ENCODE peak calls at places on chromosome 15, in ten cellular contexts. One of them, this sample, is unnamed.
A peak's percentile ranks its signal among the peaks of the same experiment; 100 is the strongest.

GRCh38 chr15:60589253-60589652 is 110.3 kb upstream of the ICE2 start:
- DNase-seq in GM06990: no peak
- DNase-seq in brain pericyte: no peak
- DNase-seq in dorsolateral prefrontal cortex: no peak
- DNase-seq in fibroblast of the aortic adventitia: no peak
- DNase-seq in stimulated activated naive B cell treated with anti-CD40 and anti-IgM and Interleukin-4, amounts not matched to agents 10 μg/mL and 1 μg/mL and 100 μg/mL, for 72 hours: no peak
- DNase-seq in DMS153: no peak
- DNase-seq in stomach: no peak
- DNase-seq in DMS 273 treated with DMSO at 0.1 percent for 48 hours: no peak
- DNase-seq in HAP-1: peak; percentile 53
- DNase-seq in this sample: no peak

GRCh38 chr15:68056097-68056865 is 2.2 kb downstream of the PIAS1 start:
- DNase-seq in GM06990: no peak
- DNase-seq in brain pericyte: no peak
- DNase-seq in dorsolateral prefrontal cortex: no peak
- DNase-seq in fibroblast of the aortic adventitia: peak; percentile 26
- DNase-seq in stimulated activated naive B cell treated with anti-CD40 and anti-IgM and Interleukin-4, amounts not matched to agents 10 μg/mL and 1 μg/mL and 100 μg/mL, for 72 hours: no peak
- DNase-seq in DMS153: no peak
- DNase-seq in stomach: no peak
- DNase-seq in DMS 273 treated with DMSO at 0.1 percent for 48 hours: no peak
- DNase-seq in HAP-1: no peak
- DNase-seq in this sample: no peak

GRCh38 chr15:37907136-37907535 is 27.3 kb upstream of the TMCO5A start:
- DNase-seq in GM06990: no peak
- DNase-seq in brain pericyte: no peak
- DNase-seq in dorsolateral prefrontal cortex: no peak
- DNase-seq in fibroblast of the aortic adventitia: no peak
- DNase-seq in stimulated activated naive B cell treated with anti-CD40 and anti-IgM and Interleukin-4, amounts not matched to agents 10 μg/mL and 1 μg/mL and 100 μg/mL, for 72 hours: no peak
- DNase-seq in DMS153: peak; percentile 22
- DNase-seq in stomach: no peak
- DNase-seq in DMS 273 treated with DMSO at 0.1 percent for 48 hours: no peak
- DNase-seq in HAP-1: no peak
- DNase-seq in this sample: no peak

GRCh38 chr15:53401503-53401902 is 358.0 kb downstream of the WDR72 start:
- DNase-seq in GM06990: no peak
- DNase-seq in brain pericyte: no peak
- DNase-seq in dorsolateral prefrontal cortex: no peak
- DNase-seq in fibroblast of the aortic adventitia: no peak
- DNase-seq in stimulated activated naive B cell treated with anti-CD40 and anti-IgM and Interleukin-4, amounts not matched to agents 10 μg/mL and 1 μg/mL and 100 μg/mL, for 72 hours: no peak
- DNase-seq in DMS153: no peak
- DNase-seq in stomach: no peak
- DNase-seq in DMS 273 treated with DMSO at 0.1 percent for 48 hours: no peak
- DNase-seq in HAP-1: no peak
- DNase-seq in this sample: no peak

GRCh38 chr15:41417418-41417811 is 520 bp downstream of the RTF1 start:
- DNase-seq in GM06990: no peak
- DNase-seq in brain pericyte: no peak
- DNase-seq in dorsolateral prefrontal cortex: no peak
- DNase-seq in fibroblast of the aortic adventitia: peak; percentile 29
- DNase-seq in stimulated activated naive B cell treated with anti-CD40 and anti-IgM and Interleukin-4, amounts not matched to agents 10 μg/mL and 1 μg/mL and 100 μg/mL, for 72 hours: no peak
- DNase-seq in DMS153: no peak
- DNase-seq in stomach: no peak
- DNase-seq in DMS 273 treated with DMSO at 0.1 percent for 48 hours: no peak
- DNase-seq in HAP-1: peak; percentile 48
- DNase-seq in this sample: peak; percentile 33

GRCh38 chr15:51067510-51067909 is 27.2 kb downstream of the TNFAIP8L3 start:
- DNase-seq in GM06990: no peak
- DNase-seq in brain pericyte: no peak
- DNase-seq in dorsolateral prefrontal cortex: no peak
- DNase-seq in fibroblast of the aortic adventitia: no peak
- DNase-seq in stimulated activated naive B cell treated with anti-CD40 and anti-IgM and Interleukin-4, amounts not matched to agents 10 μg/mL and 1 μg/mL and 100 μg/mL, for 72 hours: no peak
- DNase-seq in DMS153: no peak
- DNase-seq in stomach: no peak
- DNase-seq in DMS 273 treated with DMSO at 0.1 percent for 48 hours: no peak
- DNase-seq in HAP-1: no peak
- DNase-seq in this sample: no peak

GRCh38 chr15:23866832-23867231 is 179.7 kb upstream of the NDN start:
- DNase-seq in GM06990: no peak
- DNase-seq in brain pericyte: no peak
- DNase-seq in dorsolateral prefrontal cortex: no peak
- DNase-seq in fibroblast of the aortic adventitia: no peak
- DNase-seq in stimulated activated naive B cell treated with anti-CD40 and anti-IgM and Interleukin-4, amounts not matched to agents 10 μg/mL and 1 μg/mL and 100 μg/mL, for 72 hours: no peak
- DNase-seq in DMS153: no peak
- DNase-seq in stomach: no peak
- DNase-seq in DMS 273 treated with DMSO at 0.1 percent for 48 hours: no peak
- DNase-seq in HAP-1: no peak
- DNase-seq in this sample: no peak

GRCh38 chr15:74815121-74815933 is 2.7 kb downstream of the LMAN1L start:
- DNase-seq in GM06990: no peak
- DNase-seq in brain pericyte: no peak
- DNase-seq in dorsolateral prefrontal cortex: no peak
- DNase-seq in fibroblast of the aortic adventitia: no peak
- DNase-seq in stimulated activated naive B cell treated with anti-CD40 and anti-IgM and Interleukin-4, amounts not matched to agents 10 μg/mL and 1 μg/mL and 100 μg/mL, for 72 hours: no peak
- DNase-seq in DMS153: no peak
- DNase-seq in stomach: peak; percentile 88
- DNase-seq in DMS 273 treated with DMSO at 0.1 percent for 48 hours: peak; percentile 10
- DNase-seq in HAP-1: no peak
- DNase-seq in this sample: peak; percentile 87

GRCh38 chr15:75669191-75669878 is 21.6 kb downstream of the SNX33 start:
- DNase-seq in GM06990: no peak
- DNase-seq in brain pericyte: no peak
- DNase-seq in dorsolateral prefrontal cortex: no peak
- DNase-seq in fibroblast of the aortic adventitia: no peak
- DNase-seq in stimulated activated naive B cell treated with anti-CD40 and anti-IgM and Interleukin-4, amounts not matched to agents 10 μg/mL and 1 μg/mL and 100 μg/mL, for 72 hours: no peak
- DNase-seq in DMS153: no peak
- DNase-seq in stomach: peak; percentile 45
- DNase-seq in DMS 273 treated with DMSO at 0.1 percent for 48 hours: no peak
- DNase-seq in HAP-1: no peak
- DNase-seq in this sample: no peak

GRCh38 chr15:75695206-75695605 is 17.4 kb downstream of the CSPG4 start:
- DNase-seq in GM06990: peak; percentile 57
- DNase-seq in brain pericyte: no peak
- DNase-seq in dorsolateral prefrontal cortex: no peak
- DNase-seq in fibroblast of the aortic adventitia: no peak
- DNase-seq in stimulated activated naive B cell treated with anti-CD40 and anti-IgM and Interleukin-4, amounts not matched to agents 10 μg/mL and 1 μg/mL and 100 μg/mL, for 72 hours: no peak
- DNase-seq in DMS153: no peak
- DNase-seq in stomach: no peak
- DNase-seq in DMS 273 treated with DMSO at 0.1 percent for 48 hours: no peak
- DNase-seq in HAP-1: no peak
- DNase-seq in this sample: no peak

GRCh38 chr15:74664028-74664616 is 31.7 kb downstream of the EDC3 start:
- DNase-seq in GM06990: no peak
- DNase-seq in brain pericyte: no peak
- DNase-seq in dorsolateral prefrontal cortex: no peak
- DNase-seq in fibroblast of the aortic adventitia: peak; percentile 77
- DNase-seq in stimulated activated naive B cell treated with anti-CD40 and anti-IgM and Interleukin-4, amounts not matched to agents 10 μg/mL and 1 μg/mL and 100 μg/mL, for 72 hours: no peak
- DNase-seq in DMS153: no peak
- DNase-seq in stomach: peak; percentile 80
- DNase-seq in DMS 273 treated with DMSO at 0.1 percent for 48 hours: no peak
- DNase-seq in HAP-1: no peak
- DNase-seq in this sample: peak; percentile 82

GRCh38 chr15:66670698-66671580 is 31.1 kb upstream of the SMAD6 start:
- DNase-seq in GM06990: no peak
- DNase-seq in brain pericyte: no peak
- DNase-seq in dorsolateral prefrontal cortex: no peak
- DNase-seq in fibroblast of the aortic adventitia: no peak
- DNase-seq in stimulated activated naive B cell treated with anti-CD40 and anti-IgM and Interleukin-4, amounts not matched to agents 10 μg/mL and 1 μg/mL and 100 μg/mL, for 72 hours: no peak
- DNase-seq in DMS153: peak; percentile 52
- DNase-seq in stomach: peak; percentile 90
- DNase-seq in DMS 273 treated with DMSO at 0.1 percent for 48 hours: no peak
- DNase-seq in HAP-1: peak; percentile 84
- DNase-seq in this sample: peak; percentile 85

GRCh38 chr15:98076021-98076816 is 115.7 kb downstream of the ARRDC4 start:
- DNase-seq in GM06990: no peak
- DNase-seq in brain pericyte: no peak
- DNase-seq in dorsolateral prefrontal cortex: no peak
- DNase-seq in fibroblast of the aortic adventitia: peak; percentile 75
- DNase-seq in stimulated activated naive B cell treated with anti-CD40 and anti-IgM and Interleukin-4, amounts not matched to agents 10 μg/mL and 1 μg/mL and 100 μg/mL, for 72 hours: no peak
- DNase-seq in DMS153: no peak
- DNase-seq in stomach: no peak
- DNase-seq in DMS 273 treated with DMSO at 0.1 percent for 48 hours: no peak
- DNase-seq in HAP-1: no peak
- DNase-seq in this sample: no peak

GRCh38 chr15:52180196-52180835 is 10.9 kb downstream of the GNB5 start:
- DNase-seq in GM06990: no peak
- DNase-seq in brain pericyte: no peak
- DNase-seq in dorsolateral prefrontal cortex: no peak
- DNase-seq in fibroblast of the aortic adventitia: no peak
- DNase-seq in stimulated activated naive B cell treated with anti-CD40 and anti-IgM and Interleukin-4, amounts not matched to agents 10 μg/mL and 1 μg/mL and 100 μg/mL, for 72 hours: no peak
- DNase-seq in DMS153: no peak
- DNase-seq in stomach: no peak
- DNase-seq in DMS 273 treated with DMSO at 0.1 percent for 48 hours: no peak
- DNase-seq in HAP-1: no peak
- DNase-seq in this sample: no peak

GRCh38 chr15:83066034-83066760 is 855 bp downstream of the BTBD1 start:
- DNase-seq in GM06990: no peak
- DNase-seq in brain pericyte: no peak
- DNase-seq in dorsolateral prefrontal cortex: no peak
- DNase-seq in fibroblast of the aortic adventitia: no peak
- DNase-seq in stimulated activated naive B cell treated with anti-CD40 and anti-IgM and Interleukin-4, amounts not matched to agents 10 μg/mL and 1 μg/mL and 100 μg/mL, for 72 hours: no peak
- DNase-seq in DMS153: no peak
- DNase-seq in stomach: no peak
- DNase-seq in DMS 273 treated with DMSO at 0.1 percent for 48 hours: no peak
- DNase-seq in HAP-1: peak; percentile 45
- DNase-seq in this sample: peak; percentile 26

GRCh38 chr15:98754283-98755022 is 106.1 kb downstream of the IGF1R start:
- DNase-seq in GM06990: no peak
- DNase-seq in brain pericyte: no peak
- DNase-seq in dorsolateral prefrontal cortex: no peak
- DNase-seq in fibroblast of the aortic adventitia: peak; percentile 60
- DNase-seq in stimulated activated naive B cell treated with anti-CD40 and anti-IgM and Interleukin-4, amounts not matched to agents 10 μg/mL and 1 μg/mL and 100 μg/mL, for 72 hours: no peak
- DNase-seq in DMS153: no peak
- DNase-seq in stomach: no peak
- DNase-seq in DMS 273 treated with DMSO at 0.1 percent for 48 hours: no peak
- DNase-seq in HAP-1: no peak
- DNase-seq in this sample: no peak

GRCh38 chr15:69096197-69096596 is 64.2 kb upstream of the GLCE start:
- DNase-seq in GM06990: no peak
- DNase-seq in brain pericyte: peak; percentile 16
- DNase-seq in dorsolateral prefrontal cortex: no peak
- DNase-seq in fibroblast of the aortic adventitia: no peak
- DNase-seq in stimulated activated naive B cell treated with anti-CD40 and anti-IgM and Interleukin-4, amounts not matched to agents 10 μg/mL and 1 μg/mL and 100 μg/mL, for 72 hours: no peak
- DNase-seq in DMS153: no peak
- DNase-seq in stomach: no peak
- DNase-seq in DMS 273 treated with DMSO at 0.1 percent for 48 hours: peak; percentile 81
- DNase-seq in HAP-1: no peak
- DNase-seq in this sample: no peak

GRCh38 chr15:74396445-74397238 is 29.2 kb upstream of the CYP11A1 start:
- DNase-seq in GM06990: peak; percentile 86
- DNase-seq in brain pericyte: no peak
- DNase-seq in dorsolateral prefrontal cortex: no peak
- DNase-seq in fibroblast of the aortic adventitia: peak; percentile 53
- DNase-seq in stimulated activated naive B cell treated with anti-CD40 and anti-IgM and Interleukin-4, amounts not matched to agents 10 μg/mL and 1 μg/mL and 100 μg/mL, for 72 hours: peak; percentile 97
- DNase-seq in DMS153: no peak
- DNase-seq in stomach: peak; percentile 52
- DNase-seq in DMS 273 treated with DMSO at 0.1 percent for 48 hours: no peak
- DNase-seq in HAP-1: no peak
- DNase-seq in this sample: no peak

This sample was measured in left colon.